ENCODE peak calls at places on chromosomes 13 and 19, in seven cellular contexts. K is IMR-90, Q is colonic mucosa, V is AG04450, N is PC-3, O is psoas muscle, T is tibial nerve. Y is an unnamed sample. For H3K9me3, the result is how much of the 10 kb centered on the place peaks cover.

GRCh38 chr13:107450931-107451330 is 764.4 kb downstream of the LIG4 start:
- DNase-seq in K (peak), Q (no peak), V (peak), N (peak), O (peak), T (peak), Y (peak)

GRCh38 chr19:49427855-49428546 is 2.8 kb downstream of the GFY start:
- DNase-seq in K (no peak), Q (no peak), V (no peak), N (peak), O (no peak), T (no peak), Y (no peak)

GRCh38 chr19:48896191-48896720 is 2.3 kb downstream of the TULP2 start:
- DNase-seq in K (no peak), Q (peak), V (no peak), N (no peak), O (peak), T (peak), Y (peak)

GRCh38 chr13:43424386-43424785 is 362.4 kb downstream of the ENOX1 start:
- DNase-seq in K (no peak), Q (no peak), V (no peak), N (no peak), O (no peak), T (no peak), Y (no peak)

GRCh38 chr19:43776285-43776684 is 4.5 kb downstream of the KCNN4 start:
- DNase-seq in K (no peak), Q (no peak), V (no peak), N (no peak), O (no peak), T (no peak), Y (no peak)

GRCh38 chr13:41720839-41721561 is 239.9 kb downstream of the VWA8 start:
- DNase-seq in K (no peak), Q (no peak), V (no peak), N (peak), O (no peak), T (no peak), Y (no peak)

GRCh38 chr13:103291693-103292572 is 225.7 kb upstream of the SLC10A2 start:
- DNase-seq in K (no peak), Q (no peak), V (no peak), N (no peak), O (no peak), T (no peak), Y (no peak)

GRCh38 chr13:95137096-95137495 is 164.2 kb downstream of the ABCC4 start:
- DNase-seq in K (peak), Q (no peak), V (no peak), N (peak), O (no peak), T (no peak), Y (no peak)

GRCh38 chr19:44757057-44757734 is 8.7 kb downstream of the BCL3 start:
- DNase-seq in K (peak), Q (no peak), V (no peak), N (no peak), O (peak), T (peak), Y (peak)

GRCh38 chr13:48278806-48279205 is 24.7 kb upstream of the RB1 start:
- DNase-seq in K (no peak), Q (no peak), V (no peak), N (no peak), O (no peak), T (no peak), Y (no peak)

GRCh38 chr13:31824705-31825512 is 85.6 kb downstream of the RXFP2 start:
- DNase-seq in K (peak), Q (no peak), V (no peak), N (peak), O (no peak), T (no peak), Y (peak)

GRCh38 chr19:5623397-5624153 is 692 bp downstream of the SAFB start:
- DNase-seq in K (no peak), Q (peak), V (no peak), N (no peak), O (peak), T (no peak), Y (no peak)

GRCh38 chr13:51435002-51435578 is 17.7 kb downstream of the INTS6 start:
- DNase-seq in K (peak), Q (no peak), V (no peak), N (peak), O (no peak), T (no peak), Y (peak)

GRCh38 chr13:109156181-109156935 is 526.9 kb downstream of the MYO16 start:
- DNase-seq in K (peak), Q (no peak), V (peak), N (peak), O (no peak), T (no peak), Y (no peak)

GRCh38 chr19:2424686-2425621 is 2.4 kb downstream of the TIMM13 start:
- DNase-seq in K (peak), Q (no peak), V (peak), N (peak), O (peak), T (no peak), Y (peak)

GRCh38 chr13:20503088-20504083 is 22.3 kb downstream of the CRYL1 start:
- DNase-seq in K (no peak), Q (no peak), V (no peak), N (no peak), O (no peak), T (no peak), Y (no peak)

GRCh38 chr13:44425041-44425814 is 51.6 kb downstream of the SERP2 start:
- DNase-seq in K (no peak), Q (no peak), V (no peak), N (no peak), O (no peak), T (no peak), Y (no peak)

GRCh38 chr13:33125821-33126570 is 109.8 kb downstream of the KL start:
- DNase-seq in K (peak), Q (no peak), V (peak), N (peak), O (peak), T (peak), Y (peak)

GRCh38 chr13:112446867-112447266 is 70.7 kb downstream of the SPACA7 start:
- DNase-seq in K (no peak), Q (peak), V (no peak), N (no peak), O (no peak), T (no peak), Y (no peak)

GRCh38 chr19:42132851-42133528 is 744 bp upstream of the POU2F2 start:
- DNase-seq in K (no peak), Q (peak), V (no peak), N (peak), O (peak), T (peak), Y (peak)

GRCh38 chr19:3366761-3367571 is 583 bp downstream of the NFIC start:
- DNase-seq in K (no peak), Q (peak), V (no peak), N (peak), O (peak), T (no peak), Y (peak)

GRCh38 chr19:39765091-39766076 is 13.3 kb upstream of the LEUTX start:
- DNase-seq in K (peak), Q (peak), V (no peak), N (peak), O (peak), T (peak), Y (peak)

GRCh38 chr13:91355826-91356710 is 8.6 kb downstream of the MIR17HG start:
- DNase-seq in K (no peak), Q (no peak), V (no peak), N (no peak), O (no peak), T (no peak), Y (no peak)

GRCh38 chr19:51690359-51691121 is 2.6 kb upstream of the SPACA6 start:
- DNase-seq in K (peak), Q (peak), V (peak), N (peak), O (peak), T (peak), Y (peak)

GRCh38 chr19:43759515-43759914 is 4.8 kb upstream of the SMG9 start:
- DNase-seq in K (peak), Q (no peak), V (no peak), N (peak), O (no peak), T (no peak), Y (no peak)

GRCh38 chr19:17743874-17744273 is 7.4 kb upstream of the FCHO1 start:
- DNase-seq in K (peak), Q (no peak), V (no peak), N (peak), O (no peak), T (no peak), Y (no peak)

GRCh38 chr13:29713841-29714240 is 118.4 kb upstream of the SLC7A1 start:
- DNase-seq in K (peak), Q (no peak), V (no peak), N (peak), O (no peak), T (no peak), Y (no peak)

GRCh38 chr13:98397221-98397620 is 179.7 kb downstream of the STK24 start:
- DNase-seq in K (peak), Q (no peak), V (no peak), N (no peak), O (no peak), T (no peak), Y (no peak)

GRCh38 chr13:113126265-113127150 is 3.9 kb downstream of the F10 start:
- DNase-seq in K (no peak), Q (no peak), V (no peak), N (no peak), O (no peak), T (no peak), Y (no peak)

GRCh38 chr19:49997709-49998108 is 27.5 kb downstream of the VRK3 start:
- DNase-seq in K (peak), Q (no peak), V (no peak), N (peak), O (no peak), T (no peak), Y (peak)

GRCh38 chr19:40213882-40214570 is 4.2 kb downstream of the TTC9B start:
- DNase-seq in K (no peak), Q (no peak), V (no peak), N (no peak), O (no peak), T (no peak), Y (no peak)

GRCh38 chr13:87999141-87999765 is 328.1 kb downstream of the SLITRK5 start:
- DNase-seq in K (peak), Q (no peak), V (peak), N (peak), O (no peak), T (no peak), Y (no peak)

GRCh38 chr13:71759506-71760225 is 107.3 kb downstream of the DACH1 start:
- DNase-seq in K (no peak), Q (no peak), V (no peak), N (no peak), O (no peak), T (no peak), Y (no peak)

GRCh38 chr13:109694972-109695371 is 91.4 kb downstream of the IRS2 start:
- DNase-seq in K (no peak), Q (no peak), V (no peak), N (no peak), O (no peak), T (no peak), Y (no peak)

DNA sequence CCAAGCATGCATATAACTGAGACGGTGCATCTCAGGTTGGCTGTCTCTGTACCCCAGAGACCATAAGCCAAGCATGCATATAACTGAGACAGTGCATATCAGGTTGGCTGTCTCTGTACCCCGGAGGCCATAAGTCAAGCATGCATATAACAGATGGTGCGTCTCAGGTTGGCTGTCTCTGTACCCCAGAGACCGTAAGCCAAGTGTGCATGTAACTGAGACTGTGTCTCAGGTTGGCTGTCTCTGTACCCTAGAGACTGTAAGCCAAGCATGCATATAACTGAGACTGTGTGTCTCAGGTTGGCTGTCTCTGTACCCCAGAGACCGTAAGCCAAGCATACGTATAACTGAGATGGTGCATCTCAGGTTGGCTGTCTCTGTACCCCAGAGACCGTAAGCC is 30.8 kb downstream of the NLRP4 start:
- DNase-seq in K (no peak), Q (no peak), V (no peak), N (no peak), O (no peak), T (no peak), Y (no peak)
- H3K9me3 ChIP-seq in K (under half), Q (under half), V (under half), N (under half), O (under half), T (under half), Y (under half)

GRCh38 chr19:12935071-12935470 is 1.6 kb upstream of the FARSA start:
- DNase-seq in K (no peak), Q (no peak), V (no peak), N (no peak), O (no peak), T (no peak), Y (no peak)

GRCh38 chr19:12933287-12934072 is at the start of gene FARSA:
- DNase-seq in K (peak), Q (peak), V (peak), N (peak), O (peak), T (peak), Y (peak)

GRCh38 chr19:12930002-12930645 is 3.4 kb downstream of the FARSA start:
- DNase-seq in K (no peak), Q (no peak), V (no peak), N (no peak), O (no peak), T (no peak), Y (no peak)

GRCh38 chr19:12936582-12936981 is 1.8 kb upstream of the CALR start:
- DNase-seq in K (no peak), Q (no peak), V (no peak), N (no peak), O (no peak), T (no peak), Y (no peak)

GRCh38 chr19:12932392-12933286 is 872 bp downstream of the FARSA start:
- DNase-seq in K (no peak), Q (peak), V (no peak), N (peak), O (no peak), T (no peak), Y (no peak)
- H3K27ac ChIP-seq in K (peak), Q (peak), V (peak), N (peak), O (peak), T (peak), Y (peak)

GRCh38 chr19:57075125-57075524 is 44.7 kb upstream of the USP29 start:
- DNase-seq in K (no peak), Q (no peak), V (no peak), N (no peak), O (no peak), T (no peak), Y (no peak)

GRCh38 chr19:57075801-57076492 is 43.8 kb upstream of the USP29 start:
- DNase-seq in K (no peak), Q (no peak), V (no peak), N (peak), O (no peak), T (no peak), Y (no peak)

DNA sequence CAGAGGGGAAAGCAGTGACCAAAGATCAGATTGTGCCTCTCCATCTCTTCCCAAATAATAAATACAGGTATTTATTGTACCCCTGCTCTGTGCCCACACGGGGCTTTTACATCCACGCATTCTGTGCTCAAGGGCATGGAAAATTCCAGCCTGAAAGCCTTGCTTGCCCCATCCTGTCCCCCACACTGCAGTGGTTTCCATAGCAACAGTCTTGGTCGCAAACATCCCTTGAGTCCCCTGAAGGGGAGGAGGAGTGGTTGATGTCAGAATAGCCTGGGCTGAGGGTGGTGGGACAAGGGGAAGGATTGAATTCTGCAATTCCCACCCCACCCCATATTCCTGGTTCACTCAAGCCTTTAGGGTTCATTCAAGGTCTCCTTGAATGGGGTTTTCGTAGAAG is 41.0 kb upstream of the USP29 start:
- DNase-seq in K (no peak), Q (no peak), V (no peak), N (no peak), O (no peak), T (no peak), Y (no peak)
- H3K9me3 ChIP-seq in K (under half), Q (under half), V (half or more), N (under half), O (under half), T (under half), Y (under half)

DNA sequence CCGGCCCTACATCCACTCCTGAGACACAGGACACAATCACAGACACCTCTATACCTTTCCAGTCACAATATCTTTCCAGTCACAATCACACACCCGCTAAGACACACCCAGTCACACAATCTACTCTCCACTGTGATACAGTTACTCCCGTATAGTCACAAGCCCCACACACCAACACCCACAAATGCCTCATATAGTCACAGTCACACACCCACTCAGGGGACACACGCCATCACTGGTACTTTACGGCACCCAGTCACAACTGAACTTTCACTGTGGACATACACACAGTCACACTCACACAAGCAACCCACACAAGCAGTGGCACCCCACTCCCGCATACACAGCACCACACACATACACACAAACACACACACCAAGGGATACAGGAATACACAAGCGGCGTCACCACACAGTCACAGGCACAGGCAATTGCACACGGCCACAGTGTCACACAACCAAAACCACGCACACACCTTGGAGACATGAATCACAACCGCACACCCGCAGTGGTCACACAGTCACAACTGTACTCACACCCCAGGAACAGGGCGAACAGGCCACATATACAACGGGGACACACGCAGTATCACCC is 575 bp downstream of the ZNF565 start:
- DNase-seq in K (peak), Q (no peak), V (no peak), N (peak), O (no peak), T (peak), Y (no peak)
- H3K27ac ChIP-seq in K (peak), Q (peak), V (peak), N (peak), O (peak), T (peak), Y (no peak)

DNA sequence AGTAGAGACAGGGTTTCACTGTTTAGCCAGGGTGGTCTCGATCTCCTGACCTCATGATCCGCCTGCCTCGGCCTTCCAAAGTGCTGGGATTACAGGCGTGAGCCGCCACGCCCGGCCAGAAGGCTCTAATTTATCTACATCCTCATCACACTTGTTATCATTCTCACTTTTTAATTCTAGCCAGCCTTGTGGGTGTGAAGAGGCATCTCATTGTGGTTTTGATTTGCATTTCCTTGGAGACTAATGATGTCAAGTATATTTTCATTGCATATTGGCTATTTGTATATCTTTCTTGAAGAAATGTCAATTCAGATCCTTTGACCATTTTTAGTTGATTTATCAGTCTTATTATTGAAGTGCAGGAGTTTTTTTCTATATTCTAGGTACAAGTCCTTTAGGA is 27.8 kb upstream of the HIF3A start:
- DNase-seq in K (no peak), Q (no peak), V (no peak), N (no peak), O (no peak), T (no peak), Y (no peak)
- H3K9me3 ChIP-seq in K (under half), Q (under half), V (under half), N (under half), O (under half), T (under half), Y (under half)

DNA sequence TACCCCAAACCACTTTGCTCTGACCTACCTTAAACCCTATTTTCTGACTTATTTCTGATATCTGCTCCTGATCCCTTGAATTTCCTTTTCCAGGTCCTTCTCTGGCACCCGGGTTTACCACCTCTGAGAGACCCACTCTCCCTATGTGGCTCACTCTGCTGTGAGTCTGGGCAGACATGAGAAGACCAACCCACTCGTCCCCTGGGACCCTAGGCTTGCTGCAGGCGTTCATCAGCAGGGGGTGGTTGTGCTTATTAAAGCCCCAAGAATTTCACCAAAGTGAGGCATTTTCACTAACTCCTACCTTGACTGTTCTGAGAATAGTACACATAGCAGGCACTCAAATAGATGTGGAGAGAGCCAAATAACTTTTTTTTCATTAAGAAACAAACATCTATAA is 220.1 kb downstream of the KLF12 start:
- DNase-seq in K (no peak), Q (no peak), V (no peak), N (no peak), O (no peak), T (no peak), Y (peak)
- H3K27ac ChIP-seq in K (no peak), Q (no peak), V (no peak), N (no peak), O (no peak), T (no peak), Y (no peak)

DNA sequence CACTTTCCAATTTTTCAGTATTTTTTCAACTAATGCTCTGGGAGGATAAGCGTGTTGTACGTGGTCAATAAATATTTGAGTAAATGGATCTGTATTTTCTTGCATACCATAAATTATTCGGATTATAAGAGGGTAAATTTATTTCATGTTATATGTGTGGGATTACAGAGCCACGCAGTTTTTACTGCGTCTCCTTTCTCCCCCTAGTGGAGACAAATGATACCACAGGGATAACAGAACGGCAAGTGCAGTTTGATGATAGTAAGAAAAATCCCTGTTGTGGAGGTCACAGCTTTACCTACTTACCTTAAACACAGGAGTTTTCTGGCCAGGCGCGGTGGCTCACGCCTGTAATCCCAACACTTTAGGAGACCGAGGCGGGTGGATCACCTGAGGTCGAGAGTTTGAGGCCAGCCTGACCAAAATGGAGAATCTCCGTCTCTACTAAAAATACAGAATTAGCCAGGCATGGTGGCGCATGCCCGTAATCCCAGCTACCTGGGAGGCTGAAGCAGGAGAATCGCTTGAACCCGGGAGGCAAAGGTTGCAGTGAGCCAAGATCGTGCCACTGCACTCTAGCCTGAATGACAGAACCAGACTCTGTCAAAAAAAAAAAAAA is 16.8 kb downstream of the MBD3L2B start:
- DNase-seq in K (peak), Q (no peak), V (no peak), N (peak), O (no peak), T (no peak), Y (peak)
- H3K9me3 ChIP-seq in K (under half), Q (under half), V (under half), N (under half), O (under half), T (under half), Y (under half)

GRCh38 chr19:6752257-6753177 is 13.0 kb downstream of the TRIP10 start:
- DNase-seq in K (no peak), Q (peak), V (no peak), N (no peak), O (no peak), T (no peak), Y (peak)
- H3K27ac ChIP-seq in K (no peak), Q (peak), V (no peak), N (no peak), O (peak), T (peak), Y (no peak)

Y was measured in cardiac muscle cell.